ENCODE peak calls at places on chromosome 6, in seven cellular contexts. S is HCT116, E is MM.1S, F is OCI-LY7, M is PC-3, Q is hepatocyte, J is SK-N-SH. A is an unnamed sample. For H3K4me1, the result is how much of the 10 kb centered on the place peaks cover.

GRCh38 chr6:78910611-78911134 is 43.3 kb downstream of the IRAK1BP1 start:
- DNase-seq in M (no peak), F (no peak), Q (peak), J (peak), E (no peak), S (no peak), A (peak)

GRCh38 chr6:35757461-35758123 is 18.8 kb upstream of the CLPSL2 start:
- DNase-seq in J (no peak), S (peak), F (peak), Q (peak), M (peak), E (no peak), A (peak)

GRCh38 chr6:13794184-13794583 is 20.2 kb downstream of the MCUR1 start:
- DNase-seq in J (no peak), S (no peak), F (no peak), M (peak), Q (no peak), E (no peak), A (no peak)

GRCh38 chr6:131015630-131016263 is 47.3 kb downstream of the EPB41L2 start:
- DNase-seq in E (no peak), S (no peak), J (no peak), F (no peak), Q (no peak), M (no peak), A (no peak)

GRCh38 chr6:169969372-169970099 is 218.1 kb downstream of the ERMARD start:
- DNase-seq in S (no peak), E (no peak), J (peak), Q (no peak), F (no peak), M (no peak), A (no peak)

GRCh38 chr6:124765314-124765713 is 196.9 kb upstream of the RNF217 start:
- DNase-seq in S (no peak), F (no peak), M (no peak), E (no peak), J (no peak), Q (no peak), A (no peak)

GRCh38 chr6:12034831-12035230 is 22.7 kb downstream of the HIVEP1 start:
- DNase-seq in M (no peak), Q (no peak), E (no peak), F (no peak), J (peak), S (no peak), A (no peak)

GRCh38 chr6:163897669-163898068 is 483.2 kb downstream of the QKI start:
- DNase-seq in J (no peak), E (no peak), Q (no peak), S (no peak), F (no peak), M (no peak), A (no peak)

GRCh38 chr6:113758725-113759576 is 98.2 kb upstream of the MARCKS start:
- DNase-seq in E (no peak), J (no peak), M (peak), S (no peak), Q (no peak), F (no peak), A (no peak)

GRCh38 chr6:93424303-93425064 is 5.1 kb upstream of the EPHA7 start:
- DNase-seq in S (no peak), J (no peak), Q (peak), E (peak), M (peak), F (peak), A (peak)

GRCh38 chr6:140415266-140415665 is 1040.8 kb upstream of the CITED2 start:
- DNase-seq in Q (no peak), E (no peak), F (no peak), S (no peak), M (no peak), J (no peak), A (peak)

GRCh38 chr6:42007753-42008528 is 42.4 kb upstream of the TAF8 start:
- DNase-seq in E (no peak), S (no peak), Q (no peak), J (no peak), F (peak), M (no peak), A (no peak)

GRCh38 chr6:97177905-97178304 is 105.1 kb downstream of the MMS22L start:
- DNase-seq in J (no peak), F (no peak), Q (no peak), M (peak), S (no peak), E (no peak), A (no peak)

GRCh38 chr6:134047673-134048072 is 4.8 kb downstream of the SLC2A12 start:
- DNase-seq in E (no peak), S (no peak), J (no peak), Q (no peak), M (no peak), F (no peak), A (no peak)

GRCh38 chr6:168417660-168418059 is 23.3 kb upstream of the SMOC2 start:
- DNase-seq in J (no peak), F (no peak), M (no peak), S (no peak), E (no peak), Q (no peak), A (no peak)

GRCh38 chr6:51814418-51814817 is 273.0 kb downstream of the PKHD1 start:
- DNase-seq in S (no peak), Q (peak), M (no peak), E (peak), J (no peak), F (no peak), A (no peak)

GRCh38 chr6:70221025-70221714 is 81.7 kb downstream of the COL9A1 start:
- DNase-seq in J (peak), S (no peak), E (peak), M (peak), F (peak), Q (peak), A (peak)

GRCh38 chr6:108453601-108454157 is 107.0 kb upstream of the FOXO3 start:
- DNase-seq in J (no peak), F (peak), S (no peak), M (no peak), E (peak), Q (no peak), A (no peak)

GRCh38 chr6:169619650-169620049 is 82.2 kb downstream of the WDR27 start:
- DNase-seq in Q (no peak), E (no peak), M (peak), S (no peak), J (no peak), F (no peak), A (peak)

GRCh38 chr6:107636486-107636885 is 146.6 kb downstream of the SOBP start:
- DNase-seq in E (no peak), J (no peak), M (no peak), F (no peak), Q (no peak), S (no peak), A (peak)

GRCh38 chr6:1535295-1535694 is 74.4 kb upstream of the FOXC1 start:
- DNase-seq in E (no peak), F (no peak), J (no peak), M (peak), Q (no peak), S (no peak), A (no peak)

GRCh38 chr6:137739544-137739943 is 127.5 kb upstream of the TNFAIP3 start:
- DNase-seq in J (no peak), M (no peak), S (no peak), E (no peak), Q (no peak), F (no peak), A (no peak)

GRCh38 chr6:162907876-162908481 is 180.2 kb downstream of the PACRG start:
- DNase-seq in E (peak), S (peak), J (no peak), F (peak), M (peak), Q (no peak), A (peak)

GRCh38 chr6:46637145-46637544 is 15.5 kb downstream of the CYP39A1 start:
- DNase-seq in M (peak), Q (peak), E (no peak), J (no peak), S (no peak), F (peak), A (no peak)

GRCh38 chr6:79045966-79046365 is 32.1 kb downstream of the PHIP start:
- DNase-seq in J (no peak), Q (no peak), F (no peak), M (no peak), E (no peak), S (no peak), A (no peak)

GRCh38 chr6:143559101-143559500 is 47.6 kb upstream of the FUCA2 start:
- DNase-seq in J (no peak), E (no peak), Q (no peak), S (no peak), F (no peak), M (no peak), A (no peak)

GRCh38 chr6:33147807-33148666 is 44.2 kb downstream of the COL11A2 start:
- DNase-seq in M (peak), J (peak), F (peak), Q (peak), E (no peak), S (peak), A (peak)

GRCh38 chr6:33410711-33411631 is at the start of gene PHF1:
- DNase-seq in F (no peak), E (no peak), M (no peak), S (peak), Q (peak), J (peak), A (no peak)

GRCh38 chr6:26388441-26388840 is 5.5 kb downstream of the BTN2A2 start:
- DNase-seq in E (no peak), F (no peak), J (no peak), Q (no peak), M (no peak), S (no peak), A (no peak)

GRCh38 chr6:8172510-8172909 is 70.2 kb upstream of the EEF1E1 start:
- DNase-seq in J (no peak), M (no peak), F (no peak), E (no peak), Q (no peak), S (no peak), A (no peak)

GRCh38 chr6:50922579-50923525 is 104.2 kb downstream of the TFAP2B start:
- DNase-seq in J (no peak), S (no peak), F (no peak), E (no peak), Q (no peak), M (peak), A (no peak)

GRCh38 chr6:11231564-11232176 is 798 bp downstream of the NEDD9 start:
- DNase-seq in Q (no peak), E (no peak), S (no peak), M (peak), J (no peak), F (no peak), A (peak)

DNA sequence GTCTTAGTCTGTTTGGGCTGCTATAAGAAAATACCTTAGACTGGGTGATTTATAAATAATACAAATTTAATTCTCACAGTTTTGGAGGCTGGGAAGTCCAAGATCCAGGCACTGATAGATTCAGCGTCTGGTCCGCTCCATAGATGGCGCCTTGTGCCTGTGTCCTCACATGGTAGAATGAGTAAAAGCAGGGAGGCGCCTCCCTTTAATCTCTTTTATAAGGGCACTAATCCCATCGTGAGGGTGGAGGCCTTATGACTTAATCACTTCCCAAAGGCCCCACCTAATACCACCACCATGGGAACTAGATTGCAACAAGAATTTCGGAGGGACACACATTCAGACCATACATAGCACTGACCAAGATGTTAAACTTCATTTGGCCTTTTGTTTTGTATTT is 91.2 kb upstream of the TMEM181 start:
- DNase-seq in M (peak), E (no peak), J (no peak), F (no peak), Q (no peak), S (no peak), A (peak)
- TF ChIP-seq CTCF in M (peak), E (no peak), J (no peak), F (peak), Q (no peak), S (no peak), A (no peak)

GRCh38 chr6:111995409-111995808 is 58.5 kb upstream of the CCN6 start:
- DNase-seq in F (no peak), J (no peak), S (no peak), E (no peak), Q (no peak), M (peak), A (no peak)
- H3K4me1 ChIP-seq in F (under half), J (under half), S (under half), E (under half), Q (under half), M (under half), A (under half)

GRCh38 chr6:24922854-24923253 is 12.9 kb downstream of the RIPOR2 start:
- DNase-seq in E (no peak), S (no peak), F (no peak), M (no peak), Q (no peak), J (no peak), A (no peak)

GRCh38 chr6:24916496-24916895 is 19.3 kb downstream of the RIPOR2 start:
- DNase-seq in M (no peak), J (no peak), Q (no peak), E (no peak), S (no peak), F (no peak), A (no peak)

GRCh38 chr6:24919404-24919892 is 16.3 kb downstream of the RIPOR2 start:
- DNase-seq in S (no peak), M (no peak), E (no peak), F (peak), J (no peak), Q (no peak), A (no peak)

GRCh38 chr6:24922174-24922573 is 13.6 kb downstream of the RIPOR2 start:
- DNase-seq in Q (no peak), J (no peak), M (no peak), S (no peak), F (peak), E (no peak), A (no peak)

GRCh38 chr6:24918641-24919403 is 16.9 kb downstream of the RIPOR2 start:
- DNase-seq in E (no peak), S (no peak), Q (no peak), M (no peak), J (peak), F (peak), A (no peak)
- TF ChIP-seq EZH2phosphoT487 in E (no peak), S (no peak), Q (no peak), M (no peak), J (no peak), F (no peak), A (no peak)

GRCh38 chr6:67933278-67933677 is 701.8 kb upstream of the ADGRB3 start:
- DNase-seq in M (peak), E (peak), F (peak), Q (no peak), S (no peak), J (no peak), A (peak)
- TF ChIP-seq CTCF in M (peak), E (peak), F (peak), Q (no peak), S (no peak), J (no peak), A (peak)

GRCh38 chr6:22142931-22143330 is 153.9 kb downstream of the PRL start:
- DNase-seq in E (no peak), Q (no peak), S (no peak), J (no peak), M (no peak), F (no peak), A (no peak)

GRCh38 chr6:22146581-22147468 is 150.0 kb downstream of the PRL start:
- DNase-seq in M (no peak), Q (no peak), F (no peak), J (peak), E (no peak), S (no peak), A (no peak)

GRCh38 chr6:22145823-22146379 is 150.9 kb downstream of the PRL start:
- DNase-seq in F (no peak), Q (peak), S (no peak), J (peak), E (no peak), M (no peak), A (no peak)

GRCh38 chr6:22145294-22145693 is 151.5 kb downstream of the PRL start:
- DNase-seq in Q (no peak), S (no peak), E (no peak), F (no peak), M (no peak), J (no peak), A (no peak)

GRCh38 chr6:22141271-22141745 is 155.5 kb downstream of the PRL start:
- DNase-seq in E (no peak), Q (peak), S (no peak), J (no peak), F (no peak), M (peak), A (no peak)
- H3K4me1 ChIP-seq in E (under half), Q (under half), S (under half), J (under half), F (under half), M (under half), A (under half)

DNA sequence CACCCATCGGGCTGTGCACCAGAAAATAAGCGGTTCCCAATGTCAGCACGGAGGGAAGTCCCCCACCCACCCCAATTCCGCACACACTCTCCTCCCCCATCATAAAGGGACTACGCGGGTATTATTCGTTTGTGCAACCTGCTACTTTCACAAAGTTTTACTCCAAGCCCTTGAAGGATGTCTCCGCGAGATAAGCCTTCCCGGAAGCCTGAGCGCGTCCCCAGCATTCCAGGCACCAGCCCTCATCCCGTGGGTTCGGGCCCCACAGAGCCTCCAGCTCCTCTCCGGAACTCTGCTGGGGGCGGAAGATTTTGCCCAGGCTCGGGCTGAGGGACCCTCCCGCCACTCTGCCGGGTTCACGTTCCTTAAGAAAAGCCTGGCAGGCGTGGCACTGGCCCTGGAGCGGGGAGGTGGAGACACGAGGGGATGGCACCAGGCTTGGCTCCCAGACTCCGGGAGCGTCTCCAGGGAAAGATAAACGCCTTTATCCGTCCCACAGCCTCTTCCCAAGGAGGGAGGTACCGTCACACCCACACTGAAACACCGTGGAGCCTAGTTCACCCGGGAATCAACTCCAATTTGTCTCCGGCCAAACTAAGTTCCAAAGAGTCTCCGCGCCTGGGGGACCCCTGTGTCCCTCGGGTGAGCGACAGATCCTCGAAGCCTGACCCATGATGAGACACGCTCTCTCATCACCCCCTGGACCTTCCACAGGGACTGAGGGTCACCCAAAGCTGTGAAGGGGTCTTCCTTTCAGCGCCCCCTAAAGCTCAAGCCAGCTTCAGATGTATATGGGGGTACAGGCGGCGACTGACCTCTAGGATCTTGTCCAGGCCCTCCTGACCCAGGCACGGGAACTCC is 934 bp downstream of the KCNK5 start:
- DNase-seq in Q (no peak), S (no peak), F (no peak), M (no peak), J (peak), E (no peak), A (peak)
- TF ChIP-seq EZH2phosphoT487 in Q (no peak), S (no peak), F (no peak), M (no peak), J (no peak), E (no peak), A (peak)

A was measured in neural progenitor cell.